ENCODE peak calls at places on chromosomes 3 and 15, in eight cellular contexts. D, T, G, Z, B, M, O and Y are unnamed samples. For H3K4me1, the result is how much of the 10 kb centered on the place peaks cover.

GRCh38 chr3:150158974-150159625 is 188.4 kb upstream of the PFN2 start:
- DNase-seq in D (no peak), T (no peak), G (no peak), Z (no peak), B (peak), M (no peak), O (no peak), Y (no peak)

GRCh38 chr15:42037650-42038049 is 16.8 kb upstream of the PLA2G4E start:
- DNase-seq in D (no peak), T (no peak), G (no peak), Z (no peak), B (no peak), M (peak), O (peak), Y (no peak)

GRCh38 chr15:99010743-99011142 is 3.2 kb upstream of the PGPEP1L start:
- DNase-seq in D (no peak), T (no peak), G (no peak), Z (no peak), B (peak), M (no peak), O (no peak), Y (no peak)

GRCh38 chr3:46162975-46163550 is 45.0 kb downstream of the CCR1 start:
- DNase-seq in D (no peak), T (no peak), G (no peak), Z (no peak), B (no peak), M (no peak), O (no peak), Y (no peak)

GRCh38 chr3:143897558-143898305 is 49.5 kb upstream of the SLC9A9 start:
- DNase-seq in D (peak), T (peak), G (no peak), Z (no peak), B (peak), M (no peak), O (no peak), Y (no peak)

GRCh38 chr3:108548886-108549285 is 38.5 kb upstream of the MYH15 start:
- DNase-seq in D (no peak), T (no peak), G (no peak), Z (no peak), B (no peak), M (no peak), O (no peak), Y (no peak)

GRCh38 chr3:179321585-179322322 is 1.1 kb upstream of the ZNF639 start:
- DNase-seq in D (peak), T (no peak), G (no peak), Z (no peak), B (peak), M (peak), O (peak), Y (no peak)

GRCh38 chr3:119637679-119638525 is 22.5 kb downstream of the POPDC2 start:
- DNase-seq in D (no peak), T (no peak), G (no peak), Z (peak), B (peak), M (no peak), O (no peak), Y (no peak)

GRCh38 chr3:169813757-169814517 is 1.2 kb upstream of the LRRC34 start:
- DNase-seq in D (peak), T (no peak), G (peak), Z (peak), B (no peak), M (peak), O (no peak), Y (peak)

GRCh38 chr3:11385329-11385728 is 113.1 kb downstream of the ATG7 start:
- DNase-seq in D (no peak), T (no peak), G (no peak), Z (no peak), B (peak), M (no peak), O (no peak), Y (no peak)

GRCh38 chr3:53247619-53248018 is 8.2 kb downstream of the TKT start:
- DNase-seq in D (no peak), T (no peak), G (no peak), Z (no peak), B (no peak), M (no peak), O (no peak), Y (no peak)
- H3K4me1 ChIP-seq in D (under half), T (under half), G (under half), Z (under half), B (under half), M (under half), O (under half), Y (under half)

DNA sequence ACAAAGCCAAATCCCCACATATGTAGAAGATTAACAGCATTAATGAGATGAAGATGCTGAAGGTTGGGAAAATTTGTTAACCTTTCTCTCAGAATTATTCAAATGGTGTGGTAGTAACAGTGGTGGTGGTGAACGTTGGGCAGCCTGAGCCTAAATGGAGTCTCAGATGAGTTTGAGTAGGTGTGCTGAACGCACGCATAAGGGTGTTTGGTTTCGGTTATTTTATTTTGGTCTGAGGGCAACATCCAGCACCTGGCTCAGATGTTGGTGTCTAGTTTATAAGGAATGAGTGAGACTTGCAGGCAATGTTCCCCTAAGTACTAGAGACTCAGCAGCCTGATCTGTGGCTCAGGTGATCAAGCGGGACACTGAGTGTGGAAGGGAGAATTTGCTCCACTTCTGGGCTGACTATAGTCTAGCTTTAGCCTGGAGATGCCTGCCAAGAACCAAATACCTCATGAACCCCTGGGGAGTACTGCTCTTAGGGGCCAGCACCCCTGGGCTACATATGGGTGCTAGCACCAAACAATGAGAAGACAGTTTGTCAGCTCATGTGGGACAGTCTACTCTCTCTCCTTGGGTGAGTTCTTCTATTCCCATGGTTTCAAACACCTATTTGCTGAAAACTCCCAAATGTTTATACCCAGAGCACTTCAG is 39.5 kb upstream of the ATP2C1 start:
- DNase-seq in D (no peak), T (no peak), G (no peak), Z (peak), B (no peak), M (no peak), O (no peak), Y (no peak)
- H3K4me3 ChIP-seq in D (no peak), T (no peak), G (no peak), Z (peak), B (no peak), M (no peak), O (no peak), Y (no peak)

DNA sequence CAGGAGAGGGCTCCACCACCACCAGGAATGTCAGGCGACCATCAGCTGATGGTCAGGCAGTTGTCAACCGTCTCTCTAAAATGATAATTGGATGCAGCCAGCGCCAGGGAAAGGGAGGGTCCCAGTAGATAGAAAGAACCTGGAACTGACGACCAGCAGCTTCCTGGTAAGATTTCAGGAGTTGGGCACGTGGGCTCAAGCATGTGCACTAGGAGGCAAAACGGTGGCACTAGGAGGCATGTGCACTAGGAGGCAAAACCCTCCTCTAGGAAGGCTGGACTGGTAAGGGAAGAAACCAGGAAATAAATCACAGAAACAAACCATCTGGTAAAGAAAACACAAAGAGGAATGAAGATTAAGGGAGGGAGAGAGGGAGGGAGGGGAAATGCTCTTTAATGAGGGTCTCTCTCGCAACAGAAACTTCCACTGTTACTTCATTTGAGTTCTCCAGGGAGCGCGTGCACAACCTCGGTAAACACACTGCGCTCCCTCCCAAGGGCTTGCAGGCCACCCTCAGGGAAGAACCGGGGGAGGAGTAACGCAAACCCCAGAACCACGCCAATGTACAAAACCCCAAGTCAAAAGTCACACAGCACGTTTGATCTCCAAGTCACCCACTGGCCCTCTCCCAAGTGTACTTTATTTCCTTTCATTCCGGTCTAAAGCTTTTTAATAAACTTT is 116.7 kb downstream of the XXYLT1 start:
- DNase-seq in D (no peak), T (no peak), G (peak), Z (no peak), B (peak), M (no peak), O (no peak), Y (no peak)
- H3K4me1 ChIP-seq in D (half or more), T (under half), G (under half), Z (under half), B (under half), M (under half), O (half or more), Y (under half)

GRCh38 chr3:138348950-138349739 is 766 bp downstream of the MRAS start:
- DNase-seq in D (peak), T (no peak), G (peak), Z (no peak), B (peak), M (peak), O (no peak), Y (no peak)

GRCh38 chr3:138344754-138345153 is 3.6 kb upstream of the MRAS start:
- DNase-seq in D (no peak), T (no peak), G (no peak), Z (no peak), B (no peak), M (no peak), O (no peak), Y (no peak)

GRCh38 chr3:138348107-138348949 is at the start of gene MRAS:
- DNase-seq in D (peak), T (peak), G (peak), Z (no peak), B (peak), M (peak), O (peak), Y (peak)

GRCh38 chr3:138349926-138350665 is 1.7 kb downstream of the MRAS start:
- DNase-seq in D (no peak), T (no peak), G (peak), Z (no peak), B (peak), M (no peak), O (no peak), Y (no peak)

DNA sequence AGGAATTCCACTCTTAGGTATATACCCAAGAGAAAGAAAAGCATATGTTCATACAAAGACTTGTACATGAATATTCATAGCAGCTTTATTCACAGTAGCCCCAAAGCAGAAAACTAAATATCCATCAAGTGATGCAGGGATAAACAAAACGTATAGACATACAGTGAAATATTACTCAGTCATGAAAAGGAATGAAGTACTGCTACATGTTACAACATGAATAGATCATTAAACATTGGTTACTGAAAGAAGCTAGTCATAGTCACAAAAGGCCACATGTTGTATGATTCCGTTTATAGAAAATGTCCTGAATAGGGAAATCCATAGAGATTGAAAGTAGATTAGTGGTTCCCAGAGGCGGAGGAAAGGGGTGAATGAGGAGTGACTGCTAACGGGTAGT is 1.3 kb upstream of the MRAS start:
- DNase-seq in D (no peak), T (no peak), G (no peak), Z (no peak), B (no peak), M (no peak), O (no peak), Y (no peak)
- H3K4me3 ChIP-seq in D (no peak), T (no peak), G (peak), Z (no peak), B (no peak), M (no peak), O (no peak), Y (no peak)